ENCODE peak calls at places on chromosomes 6 and 20, in four cellular contexts. One of them, this sample, is unnamed.

GRCh38 chr20:44850272-44850671 is 35.2 kb upstream of the YWHAB start:
- DNase-seq in fibroblast of lung: no peak
- DNase-seq in GM23248: no peak
- DNase-seq in HCT116: no peak
- DNase-seq in this sample: no peak

GRCh38 chr6:46078294-46078693 is 51.5 kb upstream of the ENPP4 start:
- DNase-seq in fibroblast of lung: no peak
- DNase-seq in GM23248: no peak
- DNase-seq in HCT116: no peak
- DNase-seq in this sample: no peak

GRCh38 chr6:86706449-86706848 is 230.9 kb upstream of the HTR1E start:
- DNase-seq in fibroblast of lung: no peak
- DNase-seq in GM23248: no peak
- DNase-seq in HCT116: no peak
- DNase-seq in this sample: no peak

GRCh38 chr6:119467478-119468081 is 118.0 kb upstream of the MAN1A1 start:
- DNase-seq in fibroblast of lung: peak; percentile 65
- DNase-seq in GM23248: peak; percentile 35
- DNase-seq in HCT116: no peak
- DNase-seq in this sample: no peak

GRCh38 chr6:139522471-139523220 is 148.2 kb upstream of the CITED2 start:
- DNase-seq in fibroblast of lung: no peak
- DNase-seq in GM23248: peak; percentile 27
- DNase-seq in HCT116: no peak
- DNase-seq in this sample: no peak

GRCh38 chr6:24188571-24188970 is 62.6 kb downstream of the NRSN1 start:
- DNase-seq in fibroblast of lung: no peak
- DNase-seq in GM23248: no peak
- DNase-seq in HCT116: no peak
- DNase-seq in this sample: no peak

GRCh38 chr6:134249412-134249758 is 68.5 kb downstream of the SGK1 start:
- DNase-seq in fibroblast of lung: peak; percentile 20
- DNase-seq in GM23248: no peak
- DNase-seq in HCT116: no peak
- DNase-seq in this sample: no peak

GRCh38 chr20:47854687-47855212 is 69.5 kb upstream of the SULF2 start:
- DNase-seq in fibroblast of lung: peak; percentile 56
- DNase-seq in GM23248: peak; percentile 44
- DNase-seq in HCT116: peak; percentile 58
- DNase-seq in this sample: no peak

GRCh38 chr6:162917506-162917905 is 189.7 kb downstream of the PACRG start:
- DNase-seq in fibroblast of lung: peak; percentile 58
- DNase-seq in GM23248: peak; percentile 82
- DNase-seq in HCT116: no peak
- DNase-seq in this sample: no peak

GRCh38 chr6:140977425-140977824 is 1155.3 kb upstream of the GJE1 start:
- DNase-seq in fibroblast of lung: no peak
- DNase-seq in GM23248: peak; percentile 57
- DNase-seq in HCT116: no peak
- DNase-seq in this sample: no peak

GRCh38 chr6:32627831-32628230 is 9.4 kb upstream of the HLA-DQA1 start:
- DNase-seq in fibroblast of lung: no peak
- DNase-seq in GM23248: no peak
- DNase-seq in HCT116: no peak
- DNase-seq in this sample: no peak

GRCh38 chr6:121008553-121008952 is 325.7 kb downstream of the TBC1D32 start:
- DNase-seq in fibroblast of lung: peak; percentile 28
- DNase-seq in GM23248: no peak
- DNase-seq in HCT116: no peak
- DNase-seq in this sample: no peak

GRCh38 chr6:140921366-140922226 is 1211.1 kb upstream of the GJE1 start:
- DNase-seq in fibroblast of lung: peak; percentile 88
- DNase-seq in GM23248: peak; percentile 85
- DNase-seq in HCT116: peak; percentile 65
- DNase-seq in this sample: no peak

GRCh38 chr6:32402812-32403211 is 4.2 kb downstream of the BTNL2 start:
- DNase-seq in fibroblast of lung: no peak
- DNase-seq in GM23248: no peak
- DNase-seq in HCT116: no peak
- DNase-seq in this sample: no peak

GRCh38 chr20:3980260-3981131 is 34.9 kb downstream of the RNF24 start:
- DNase-seq in fibroblast of lung: peak; percentile 64
- DNase-seq in GM23248: peak; percentile 87
- DNase-seq in HCT116: no peak
- DNase-seq in this sample: no peak

GRCh38 chr6:87092435-87092834 is 2.5 kb downstream of the CGA start:
- DNase-seq in fibroblast of lung: no peak
- DNase-seq in GM23248: no peak
- DNase-seq in HCT116: no peak
- DNase-seq in this sample: no peak

GRCh38 chr20:60204601-60205000 is 246.4 kb downstream of the CDH26 start:
- DNase-seq in fibroblast of lung: no peak
- DNase-seq in GM23248: no peak
- DNase-seq in HCT116: no peak
- DNase-seq in this sample: no peak

GRCh38 chr6:126060400-126060799 is 74.1 kb downstream of the TRMT11 start:
- DNase-seq in fibroblast of lung: no peak
- DNase-seq in GM23248: no peak
- DNase-seq in HCT116: no peak
- DNase-seq in this sample: no peak

GRCh38 chr6:46491789-46492547 is 719 bp upstream of the RCAN2 start:
- DNase-seq in fibroblast of lung: peak; percentile 3
- DNase-seq in GM23248: peak; percentile 71
- DNase-seq in HCT116: peak; percentile 24
- DNase-seq in this sample: peak; percentile 39

GRCh38 chr6:168735268-168735949 is 294.4 kb downstream of the SMOC2 start:
- DNase-seq in fibroblast of lung: no peak
- DNase-seq in GM23248: no peak
- DNase-seq in HCT116: no peak
- DNase-seq in this sample: no peak

GRCh38 chr20:59152559-59153354 is 10.9 kb upstream of the ZNF831 start:
- DNase-seq in fibroblast of lung: no peak
- DNase-seq in GM23248: no peak
- DNase-seq in HCT116: no peak
- DNase-seq in this sample: peak; percentile 61

GRCh38 chr6:4125933-4126864 is 9.2 kb downstream of the ECI2 start:
- DNase-seq in fibroblast of lung: peak; percentile 93
- DNase-seq in GM23248: peak; percentile 94
- DNase-seq in HCT116: peak; percentile 42
- DNase-seq in this sample: no peak

GRCh38 chr20:42747765-42748411 is 441.8 kb downstream of the PTPRT start:
- DNase-seq in fibroblast of lung: no peak
- DNase-seq in GM23248: no peak
- DNase-seq in HCT116: no peak
- DNase-seq in this sample: no peak

GRCh38 chr20:33026072-33026778 is 5.2 kb upstream of the BPIFB6 start:
- DNase-seq in fibroblast of lung: no peak
- DNase-seq in GM23248: no peak
- DNase-seq in HCT116: no peak
- DNase-seq in this sample: no peak

GRCh38 chr6:167571550-167571949 is 246.7 kb downstream of the TTLL2 start:
- DNase-seq in fibroblast of lung: no peak
- DNase-seq in GM23248: no peak
- DNase-seq in HCT116: no peak
- DNase-seq in this sample: no peak

GRCh38 chr20:2162823-2163166 is 61.2 kb downstream of the STK35 start:
- DNase-seq in fibroblast of lung: no peak
- DNase-seq in GM23248: no peak
- DNase-seq in HCT116: no peak
- DNase-seq in this sample: no peak

GRCh38 chr6:169529931-169530761 is 171.7 kb downstream of the WDR27 start:
- DNase-seq in fibroblast of lung: peak; percentile 96
- DNase-seq in GM23248: peak; percentile 91
- DNase-seq in HCT116: no peak
- DNase-seq in this sample: peak; percentile 56

GRCh38 chr6:116251568-116252384 is 2.1 kb downstream of the TSPYL4 start:
- DNase-seq in fibroblast of lung: peak; percentile 88
- DNase-seq in GM23248: peak; percentile 89
- DNase-seq in HCT116: no peak
- DNase-seq in this sample: no peak

GRCh38 chr20:36573798-36574277 is 441 bp downstream of the TGIF2 start:
- DNase-seq in fibroblast of lung: no peak
- DNase-seq in GM23248: peak; percentile 33
- DNase-seq in HCT116: no peak
- DNase-seq in this sample: peak; percentile 58

GRCh38 chr20:32343438-32343837 is 14.7 kb upstream of the ASXL1 start:
- DNase-seq in fibroblast of lung: peak; percentile 87
- DNase-seq in GM23248: peak; percentile 94
- DNase-seq in HCT116: no peak
- DNase-seq in this sample: no peak

GRCh38 chr6:11747021-11747420 is 31.6 kb downstream of the ADTRP start:
- DNase-seq in fibroblast of lung: peak; percentile 59
- DNase-seq in GM23248: no peak
- DNase-seq in HCT116: no peak
- DNase-seq in this sample: no peak

GRCh38 chr20:48782901-48783308 is 44.9 kb downstream of the PREX1 start:
- DNase-seq in fibroblast of lung: no peak
- DNase-seq in GM23248: no peak
- DNase-seq in HCT116: no peak
- DNase-seq in this sample: no peak

GRCh38 chr6:166402582-166403277 is 20.0 kb upstream of the MPC1 start:
- DNase-seq in fibroblast of lung: peak; percentile 38
- DNase-seq in GM23248: peak; percentile 89
- DNase-seq in HCT116: no peak
- DNase-seq in this sample: no peak

GRCh38 chr6:37029249-37029959 is 23.9 kb downstream of the FGD2 start:
- DNase-seq in fibroblast of lung: peak; percentile 82
- DNase-seq in GM23248: peak; percentile 93
- DNase-seq in HCT116: peak; percentile 79
- DNase-seq in this sample: peak; percentile 92

GRCh38 chr6:163741743-163742363 is 327.3 kb downstream of the QKI start:
- DNase-seq in fibroblast of lung: no peak
- DNase-seq in GM23248: no peak
- DNase-seq in HCT116: no peak
- DNase-seq in this sample: no peak

GRCh38 chr6:138454976-138455706 is 44.2 kb downstream of the NHSL1 start:
- DNase-seq in fibroblast of lung: peak; percentile 29
- DNase-seq in GM23248: peak; percentile 32
- DNase-seq in HCT116: peak; percentile 58
- DNase-seq in this sample: no peak

GRCh38 chr6:65924411-65924810 is 217.4 kb upstream of the EYS start:
- DNase-seq in fibroblast of lung: no peak
- DNase-seq in GM23248: no peak
- DNase-seq in HCT116: no peak
- DNase-seq in this sample: no peak

GRCh38 chr6:131581523-131581922 is 8.5 kb downstream of the ARG1 start:
- DNase-seq in fibroblast of lung: no peak
- DNase-seq in GM23248: no peak
- DNase-seq in HCT116: no peak
- DNase-seq in this sample: no peak
- H3K36me3 ChIP-seq in fibroblast of lung: peaks cover 4% of the 10 kb centered on the region
- H3K36me3 ChIP-seq in GM23248: peaks cover 54% of the 10 kb centered on the region
- H3K36me3 ChIP-seq in HCT116: no peaks in the 10 kb centered on the region
- H3K36me3 ChIP-seq in this sample: no peaks in the 10 kb centered on the region

DNA sequence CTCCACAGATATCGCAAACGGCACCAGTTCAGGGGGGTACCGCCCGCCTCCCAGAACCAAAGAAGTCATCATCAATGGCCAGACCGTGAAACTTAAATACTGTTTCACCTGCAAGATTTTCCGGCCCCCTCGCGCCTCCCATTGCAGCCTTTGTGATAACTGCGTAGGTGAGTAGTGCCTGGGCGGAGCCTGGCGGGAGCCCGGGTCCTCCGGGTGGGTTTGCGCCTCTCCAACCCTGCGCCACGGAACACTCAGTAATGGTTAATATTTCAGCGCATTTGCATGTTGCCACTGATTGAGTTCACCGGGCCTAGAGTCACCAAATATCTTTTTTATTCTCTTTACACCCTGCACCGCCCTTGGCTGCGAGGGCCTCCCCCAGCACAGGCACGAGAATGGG is 212.0 kb downstream of the ZDHHC14 start:
- DNase-seq in fibroblast of lung: no peak
- DNase-seq in GM23248: no peak
- DNase-seq in HCT116: no peak
- DNase-seq in this sample: no peak
- H3K36me3 ChIP-seq in fibroblast of lung: no peaks in the 10 kb centered on the region
- H3K36me3 ChIP-seq in GM23248: no peaks in the 10 kb centered on the region
- H3K36me3 ChIP-seq in HCT116: no peaks in the 10 kb centered on the region
- H3K36me3 ChIP-seq in this sample: no peaks in the 10 kb centered on the region

GRCh38 chr20:7882076-7882475 is 58.2 kb downstream of the HAO1 start:
- DNase-seq in fibroblast of lung: no peak
- DNase-seq in GM23248: no peak
- DNase-seq in HCT116: no peak
- DNase-seq in this sample: no peak
- H3K36me3 ChIP-seq in fibroblast of lung: no peaks in the 10 kb centered on the region
- H3K36me3 ChIP-seq in GM23248: no peaks in the 10 kb centered on the region
- H3K36me3 ChIP-seq in HCT116: no peaks in the 10 kb centered on the region
- H3K36me3 ChIP-seq in this sample: no peaks in the 10 kb centered on the region

GRCh38 chr20:16271450-16271849 is 301.8 kb downstream of the KIF16B start:
- DNase-seq in fibroblast of lung: no peak
- DNase-seq in GM23248: no peak
- DNase-seq in HCT116: no peak
- DNase-seq in this sample: no peak

GRCh38 chr20:16273812-16274560 is 299.3 kb downstream of the KIF16B start:
- DNase-seq in fibroblast of lung: no peak
- DNase-seq in GM23248: no peak
- DNase-seq in HCT116: no peak
- DNase-seq in this sample: no peak

GRCh38 chr20:16267526-16267925 is 305.7 kb downstream of the KIF16B start:
- DNase-seq in fibroblast of lung: no peak
- DNase-seq in GM23248: no peak
- DNase-seq in HCT116: no peak
- DNase-seq in this sample: no peak

DNA sequence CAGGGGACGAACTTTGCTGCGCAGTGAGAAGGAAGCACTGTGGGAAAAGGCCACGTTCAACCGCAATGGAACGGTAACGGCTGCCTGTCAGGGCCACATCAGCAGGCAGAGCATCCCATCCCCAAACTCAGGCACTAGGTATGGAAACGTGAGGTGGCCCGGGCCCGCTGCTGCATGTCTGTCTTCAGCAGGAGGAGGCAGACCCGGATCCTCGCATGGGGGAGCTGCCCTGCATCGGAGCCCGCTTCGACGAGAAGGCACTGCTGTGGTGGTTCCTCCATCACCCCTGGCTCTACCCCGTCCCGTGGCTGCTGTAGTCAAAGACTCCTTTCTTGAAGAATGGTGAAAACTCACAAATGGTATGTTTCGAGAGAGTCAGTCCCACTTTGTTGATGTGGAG is 300.3 kb downstream of the KIF16B start:
- DNase-seq in fibroblast of lung: no peak
- DNase-seq in GM23248: no peak
- DNase-seq in HCT116: no peak
- DNase-seq in this sample: no peak
- H3K36me3 ChIP-seq in fibroblast of lung: no peaks in the 10 kb centered on the region
- H3K36me3 ChIP-seq in GM23248: no peaks in the 10 kb centered on the region
- H3K36me3 ChIP-seq in HCT116: no peaks in the 10 kb centered on the region
- H3K36me3 ChIP-seq in this sample: peaks cover 9% of the 10 kb centered on the region

DNA sequence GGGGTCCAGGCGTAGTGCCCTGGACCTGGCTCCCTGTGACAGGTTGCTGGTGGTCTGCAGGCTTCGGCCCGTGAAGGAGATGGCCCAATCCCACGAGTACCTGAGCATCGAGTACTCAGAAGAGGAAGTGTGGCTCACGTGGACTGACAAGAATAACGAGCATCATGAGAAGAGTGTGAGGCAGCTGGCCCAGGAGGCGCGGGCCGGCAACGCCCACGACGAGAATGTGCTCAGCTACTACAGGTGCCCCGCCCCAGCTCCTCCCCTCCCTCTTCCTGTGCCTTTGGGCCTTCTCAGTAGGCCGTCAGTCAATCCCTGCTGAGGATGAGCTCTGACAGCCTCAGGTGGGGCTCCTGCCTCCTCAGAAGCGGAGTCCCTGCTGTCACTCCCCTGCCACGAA is 42.6 kb downstream of the UQCC2 start:
- DNase-seq in fibroblast of lung: no peak
- DNase-seq in GM23248: no peak
- DNase-seq in HCT116: no peak
- DNase-seq in this sample: peak; percentile 74
- H3K36me3 ChIP-seq in fibroblast of lung: peaks cover 23% of the 10 kb centered on the region
- H3K36me3 ChIP-seq in GM23248: no peaks in the 10 kb centered on the region
- H3K36me3 ChIP-seq in HCT116: peaks cover 57% of the 10 kb centered on the region
- H3K36me3 ChIP-seq in this sample: no peaks in the 10 kb centered on the region

This sample was measured in left lung.